ENCODE peak calls at places on chromosome 7, in ten cellular contexts. U is stimulated activated CD4-positive, alpha-beta T cell treated with anti-CD3 and anti-CD28 coated beads, Interleukin-2, amount 100 ng/mL, for 48 hours; R is GM23338; F is activated CD4-positive, alpha-beta T cell treated with anti-CD3 and anti-CD28 coated beads, Interleukin-2, amount 10 ng/mL, durations not matched to agents 7 days and 5 days; H is GM18507; S is NT2/D1; L is effector CD4-positive, alpha-beta T cell; X is Right ventricle myocardium superior; A is activated T-cell treated with anti-CD3 and anti-CD28 coated beads for 1 hour; Q is BJ. I is an unnamed sample.

GRCh38 chr7:70736715-70737460 is 395.1 kb upstream of the GALNT17 start:
- DNase-seq in S (no peak), H (no peak), R (peak; percentile 39), A (no peak), U (no peak), F (no peak), X (no peak), L (no peak), Q (peak; percentile 39), I (peak; percentile 29)

GRCh38 chr7:141115949-141116348 is 42.1 kb downstream of the TMEM178B start:
- DNase-seq in Q (no peak), L (no peak), S (no peak), A (no peak), H (no peak), F (no peak), U (no peak), X (no peak), R (no peak), I (no peak)

GRCh38 chr7:48091506-48092433 is 2.7 kb downstream of the UPP1 start:
- DNase-seq in A (no peak), R (no peak), U (no peak), X (no peak), H (no peak), Q (no peak), L (no peak), S (no peak), F (no peak), I (no peak)

GRCh38 chr7:138867744-138868143 is 69.7 kb upstream of the ATP6V0A4 start:
- DNase-seq in A (no peak), U (no peak), S (no peak), F (no peak), R (no peak), H (no peak), X (no peak), L (no peak), Q (no peak), I (no peak)

GRCh38 chr7:20519641-20520040 is 95.8 kb upstream of the ABCB5 start:
- DNase-seq in R (no peak), H (no peak), L (no peak), U (no peak), S (no peak), F (no peak), X (no peak), A (no peak), Q (no peak), I (no peak)

GRCh38 chr7:2068693-2069471 is 163.9 kb downstream of the MAD1L1 start:
- DNase-seq in U (no peak), H (no peak), A (no peak), Q (no peak), F (no peak), S (no peak), X (no peak), L (no peak), R (no peak), I (no peak)

GRCh38 chr7:78052112-78052511 is 253.5 kb downstream of the PHTF2 start:
- DNase-seq in R (peak; percentile 92), S (no peak), U (no peak), X (no peak), Q (no peak), F (no peak), L (no peak), A (no peak), H (no peak), I (no peak)

GRCh38 chr7:155694846-155695245 is 50.4 kb downstream of the RBM33 start:
- DNase-seq in R (no peak), F (no peak), S (no peak), X (no peak), H (no peak), Q (no peak), U (no peak), L (no peak), A (no peak), I (no peak)

GRCh38 chr7:22052221-22052639 is 106.5 kb upstream of the CDCA7L start:
- DNase-seq in X (no peak), R (peak; percentile 33), A (no peak), H (no peak), F (no peak), U (no peak), S (no peak), L (no peak), Q (no peak), I (no peak)

GRCh38 chr7:83976302-83976701 is 218.3 kb downstream of the SEMA3A start:
- DNase-seq in R (peak; percentile 24), S (no peak), L (peak; percentile 4), H (peak; percentile 0), U (peak; percentile 3), F (peak; percentile 48), X (no peak), A (no peak), Q (no peak), I (no peak)

GRCh38 chr7:80105706-80106408 is 28.8 kb upstream of the GNAI1 start:
- DNase-seq in S (no peak), Q (no peak), U (no peak), X (no peak), L (no peak), R (no peak), A (no peak), H (no peak), F (no peak), I (no peak)

GRCh38 chr7:14891289-14891688 is 11.3 kb downstream of the DGKB start:
- DNase-seq in Q (no peak), S (no peak), A (no peak), L (no peak), H (no peak), F (no peak), U (no peak), R (no peak), X (no peak), I (no peak)

GRCh38 chr7:66283003-66283920 is 78.1 kb downstream of the TPST1 start:
- DNase-seq in S (no peak), F (no peak), R (no peak), A (no peak), X (no peak), L (no peak), U (no peak), Q (no peak), H (no peak), I (peak; percentile 28)

GRCh38 chr7:114925443-114925842 is 3.5 kb downstream of the MDFIC start:
- DNase-seq in L (no peak), F (no peak), S (no peak), X (no peak), R (no peak), U (no peak), H (no peak), A (no peak), Q (no peak), I (no peak)

GRCh38 chr7:2444476-2444875 is 31.7 kb downstream of the GRIFIN start:
- DNase-seq in X (peak; percentile 55), F (no peak), Q (peak; percentile 33), H (no peak), U (no peak), A (no peak), L (no peak), S (no peak), R (no peak), I (peak; percentile 56)

GRCh38 chr7:1362301-1362700 is 97.0 kb downstream of the MICALL2 start:
- DNase-seq in X (peak; percentile 25), F (no peak), U (no peak), L (no peak), Q (no peak), A (no peak), H (no peak), R (no peak), S (no peak), I (no peak)

GRCh38 chr7:29421010-29421956 is 142.4 kb upstream of the PRR15 start:
- DNase-seq in F (no peak), A (no peak), S (no peak), X (no peak), R (no peak), Q (no peak), L (no peak), U (no peak), H (no peak), I (no peak)

GRCh38 chr7:135774284-135774683 is 25.7 kb upstream of the FAM180A start:
- DNase-seq in L (no peak), Q (no peak), S (no peak), X (no peak), F (no peak), A (no peak), R (no peak), H (no peak), U (no peak), I (no peak)

GRCh38 chr7:18706648-18707047 is 211.1 kb downstream of the HDAC9 start:
- DNase-seq in R (no peak), A (no peak), F (no peak), S (no peak), H (no peak), X (no peak), U (no peak), L (no peak), Q (no peak), I (no peak)

GRCh38 chr7:13880789-13881188 is 108.7 kb downstream of the ETV1 start:
- DNase-seq in Q (peak; percentile 63), A (no peak), R (no peak), H (no peak), X (no peak), F (no peak), S (no peak), U (no peak), L (no peak), I (no peak)

GRCh38 chr7:127770870-127771269 is 118.9 kb downstream of the SND1 start:
- DNase-seq in A (no peak), F (no peak), Q (no peak), L (no peak), X (no peak), H (no peak), S (no peak), R (no peak), U (no peak), I (no peak)